ENCODE peak calls at places on chromosomes 11 and 22, in eight cellular contexts. A is IMR-90, M is neuronal stem cell, E is mesenchymal stem cell, N is fibroblast of lung, O is PC-3, T is SK-N-SH, V is trophoblast cell. G is an unnamed sample.
A peak's percentile ranks its signal among the peaks of the same experiment; 100 is the strongest.

GRCh38 chr11:94171693-94172440 is 43.2 kb downstream of the PANX1 start:
- DNase-seq in T (peak; percentile 39), O (peak; percentile 60), A (peak; percentile 50), V (peak; percentile 25), N (peak; percentile 60), M (peak; percentile 49), E (peak; percentile 47), G (peak; percentile 10)

GRCh38 chr22:23233746-23234408 is 53.6 kb downstream of the BCR start:
- DNase-seq in O (peak; percentile 8), V (no peak), A (peak; percentile 92), T (peak; percentile 69), N (peak; percentile 82), M (no peak), E (peak; percentile 34), G (no peak)

GRCh38 chr11:18615628-18616392 is 16.2 kb downstream of the MISFA start:
- DNase-seq in O (no peak), T (no peak), E (no peak), V (no peak), N (no peak), M (no peak), A (peak; percentile 82), G (peak; percentile 36)

GRCh38 chr11:116558504-116559252 is 214.1 kb downstream of the BUD13 start:
- DNase-seq in V (no peak), M (no peak), A (peak; percentile 31), T (no peak), O (peak; percentile 20), N (no peak), E (peak; percentile 35), G (no peak)

GRCh38 chr11:44305643-44306468 is 4.1 kb downstream of the ALX4 start:
- DNase-seq in T (peak; percentile 62), E (peak; percentile 52), A (no peak), N (no peak), M (no peak), O (no peak), V (no peak), G (no peak)

GRCh38 chr22:18998998-18999397 is 62.9 kb upstream of the PRODH start:
- DNase-seq in N (no peak), V (no peak), O (no peak), E (no peak), T (no peak), A (no peak), M (peak; percentile 36), G (no peak)

GRCh38 chr11:57277845-57278720 is 41.0 kb upstream of the APLNR start:
- DNase-seq in V (peak; percentile 79), E (peak; percentile 85), M (peak; percentile 70), O (peak; percentile 89), A (peak; percentile 84), T (peak; percentile 73), N (peak; percentile 86), G (peak; percentile 64)

GRCh38 chr11:92449780-92450179 is 225.2 kb downstream of the FAT3 start:
- DNase-seq in V (no peak), T (no peak), N (no peak), M (no peak), A (no peak), E (no peak), O (no peak), G (no peak)

GRCh38 chr11:104694259-104695070 is 203.8 kb downstream of the CASP12 start:
- DNase-seq in O (no peak), T (no peak), A (peak; percentile 88), E (peak; percentile 89), V (peak; percentile 68), M (no peak), N (peak; percentile 75), G (peak; percentile 74)

DNA sequence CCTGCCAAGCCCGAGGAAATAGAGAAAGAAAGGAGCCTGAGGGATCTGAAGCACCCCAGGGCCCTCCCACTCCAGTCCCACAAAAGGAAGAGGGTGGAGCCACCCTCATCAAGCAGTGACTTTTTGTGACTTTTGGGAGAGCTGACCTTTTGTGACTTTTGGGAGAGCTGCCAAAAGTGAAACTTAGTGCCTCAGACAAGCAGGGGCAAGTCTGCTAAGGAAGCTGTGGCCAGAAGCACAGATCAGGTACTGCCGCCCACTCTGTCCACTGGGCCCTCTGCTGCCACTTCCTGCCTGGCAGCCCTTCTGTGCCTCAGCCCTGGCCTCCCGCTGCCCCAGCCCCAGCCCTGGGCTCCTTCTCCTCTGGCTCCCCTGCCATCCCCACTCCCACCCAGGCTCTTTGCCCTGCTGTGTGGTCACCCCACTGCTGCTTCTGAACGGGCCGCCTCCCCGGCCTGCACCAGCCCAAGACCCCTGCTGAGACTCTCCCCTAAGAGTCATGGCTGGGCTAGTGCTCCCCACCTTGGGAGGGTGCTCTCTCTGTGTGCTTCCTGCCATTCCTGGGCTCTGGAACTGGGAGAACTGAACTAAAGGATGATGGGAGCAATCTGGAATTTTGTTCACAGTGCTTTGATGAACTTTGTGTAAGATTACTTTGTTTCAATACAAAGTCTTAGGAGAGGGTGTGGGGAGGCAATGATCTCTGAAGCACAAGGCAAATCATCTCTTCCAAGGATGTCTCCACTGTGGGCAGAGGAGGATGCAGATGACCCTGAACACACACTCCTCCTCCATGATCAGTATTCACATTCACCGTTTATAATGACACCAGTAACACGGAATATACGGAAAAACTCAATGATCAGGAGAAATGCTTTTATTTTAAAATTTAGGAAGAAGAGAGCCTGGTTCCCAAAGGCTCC is at the start of gene APOBEC3H:
- DNase-seq in T (no peak), O (peak; percentile 18), M (no peak), N (no peak), A (no peak), E (peak; percentile 6), V (no peak), G (peak; percentile 91)
- H3K4me3 ChIP-seq in T (no peak within 1 kb of the TSS), O (no peak within 1 kb of the TSS), M (no peak within 1 kb of the TSS), N (no peak within 1 kb of the TSS), A (no peak within 1 kb of the TSS), E (no peak within 1 kb of the TSS), V (no peak within 1 kb of the TSS), G (no peak within 1 kb of the TSS)

GRCh38 chr22:37929390-37929789 is 23.3 kb downstream of the MICALL1 start:
- DNase-seq in T (no peak), N (no peak), A (no peak), O (no peak), V (no peak), M (no peak), E (no peak), G (no peak)
- H3K9ac ChIP-seq in T (no peak overlapping the region), N (no peak overlapping the region), A (no peak overlapping the region), O (no peak overlapping the region), V (no peak overlapping the region), M (no peak overlapping the region), E (no peak overlapping the region), G (no peak overlapping the region)

GRCh38 chr11:16989554-16989953 is 24.7 kb downstream of the PLEKHA7 start:
- DNase-seq in M (no peak), N (no peak), T (no peak), O (no peak), A (no peak), V (no peak), E (no peak), G (no peak)

GRCh38 chr11:16986434-16987204 is 27.6 kb downstream of the PLEKHA7 start:
- DNase-seq in N (no peak), V (no peak), A (no peak), T (no peak), E (no peak), O (peak; percentile 58), M (no peak), G (no peak)

GRCh38 chr11:16985297-16985696 is 28.9 kb downstream of the PLEKHA7 start:
- DNase-seq in N (no peak), V (no peak), A (no peak), T (no peak), M (no peak), O (no peak), E (no peak), G (no peak)

GRCh38 chr11:16984229-16984628 is 30.0 kb downstream of the PLEKHA7 start:
- DNase-seq in V (no peak), E (no peak), M (no peak), O (no peak), T (no peak), N (no peak), A (no peak), G (no peak)

DNA sequence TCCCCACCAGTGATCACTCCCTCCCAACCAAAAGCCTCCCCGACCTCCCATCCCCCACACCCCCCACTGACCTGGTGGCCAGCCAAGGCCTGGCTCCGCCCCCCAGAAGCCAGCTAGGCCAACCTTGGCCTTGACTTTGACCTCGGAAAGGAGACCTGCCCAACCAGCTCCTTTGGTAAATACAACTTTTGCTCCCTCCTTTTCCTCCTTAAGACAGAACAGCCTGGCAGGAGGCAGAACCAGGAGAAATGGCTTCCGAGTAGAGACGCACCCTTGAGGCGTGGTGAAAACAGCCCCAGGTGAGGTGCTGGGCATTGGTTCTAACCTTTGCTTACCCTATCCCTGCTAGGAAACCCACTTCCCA is 27.0 kb downstream of the PLEKHA7 start:
- DNase-seq in N (no peak), E (no peak), M (no peak), O (no peak), T (no peak), A (no peak), V (no peak), G (no peak)
- H3K27ac ChIP-seq in N (no peak overlapping the region), E (peak overlapping the region; percentile 6), M (no peak overlapping the region), O (peak overlapping the region; percentile 21), T (no peak overlapping the region), A (no peak overlapping the region), V (no peak overlapping the region), G (no peak overlapping the region)

GRCh38 chr11:30012346-30012745 is 4.5 kb downstream of the KCNA4 start:
- DNase-seq in A (no peak), T (no peak), O (no peak), V (no peak), N (no peak), M (no peak), E (no peak), G (no peak)

GRCh38 chr11:30018443-30018842 is 1.6 kb upstream of the KCNA4 start:
- DNase-seq in T (no peak), V (no peak), E (no peak), A (no peak), M (no peak), N (no peak), O (no peak), G (no peak)

GRCh38 chr11:30016588-30017363 is at the start of gene KCNA4:
- DNase-seq in E (no peak), A (no peak), N (no peak), O (no peak), V (no peak), T (peak; percentile 66), M (peak; percentile 66), G (no peak)

GRCh38 chr11:30017467-30017895 is 651 bp upstream of the KCNA4 start:
- DNase-seq in N (no peak), T (no peak), A (no peak), O (no peak), V (no peak), E (no peak), M (no peak), G (no peak)

DNA sequence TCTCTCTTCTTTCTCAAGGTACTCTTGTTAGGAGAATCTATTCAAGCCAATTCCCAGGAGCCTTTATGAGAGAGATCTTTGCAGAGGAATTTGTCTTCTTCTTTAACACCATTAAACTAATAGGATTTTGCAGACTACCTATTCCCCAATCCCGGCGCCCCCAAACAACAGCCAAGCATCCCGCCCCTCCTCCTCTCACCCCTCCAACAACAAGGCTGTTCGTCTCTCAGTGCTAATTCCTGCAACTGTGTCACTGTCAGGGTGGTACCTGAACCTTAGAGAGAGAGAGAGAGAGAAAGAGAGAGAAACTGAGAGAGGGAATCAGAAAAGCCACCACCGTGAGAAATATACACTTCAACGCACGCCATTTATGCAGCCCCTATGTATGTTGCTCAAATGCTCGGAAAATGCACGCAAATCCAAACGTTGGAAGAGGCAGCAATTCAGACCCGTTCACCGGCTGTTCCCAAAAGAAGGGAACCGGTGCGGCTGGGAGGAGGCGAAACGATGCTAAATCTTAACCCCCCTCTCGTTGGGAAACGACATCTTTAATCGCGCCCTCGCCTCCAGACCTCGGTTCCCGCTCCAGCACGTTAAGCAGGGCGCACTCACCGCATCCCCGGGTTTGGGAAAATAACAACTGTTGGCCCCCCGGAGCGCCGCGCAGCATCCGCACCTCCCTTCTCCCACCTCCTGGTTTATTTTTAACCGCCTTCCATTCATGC is 943 bp downstream of the KCNA4 start:
- DNase-seq in A (no peak), E (no peak), V (no peak), O (no peak), T (peak; percentile 16), N (no peak), M (no peak), G (no peak)
- H3K4me3 ChIP-seq in A (no peak overlapping the region), E (no peak overlapping the region), V (no peak overlapping the region), O (no peak overlapping the region), T (no peak overlapping the region), N (no peak overlapping the region), M (no peak overlapping the region), G (no peak overlapping the region)